ENCODE peak calls at places on chromosomes 11 and 22, in nine cellular contexts. S is uterus, P is ovary, H is sigmoid colon, Z is spleen, V is IMR-90, Q is prostate gland, U is HCT116, N is heart left ventricle. F is an unnamed sample.

GRCh38 chr11:44976576-44976975 is 25.9 kb upstream of the TP53I11 start:
- DNase-seq in S (no peak), P (no peak), H (no peak), Z (no peak), V (no peak), Q (no peak), U (no peak), N (no peak), F (no peak)

GRCh38 chr11:18700872-18701271 is 2.3 kb downstream of the TMEM86A start:
- DNase-seq in S (no peak), P (no peak), H (peak), Z (no peak), V (no peak), Q (no peak), U (no peak), N (no peak), F (no peak)

GRCh38 chr11:57781529-57781943 is 19.9 kb downstream of the CTNND1 start:
- DNase-seq in S (no peak), P (no peak), H (no peak), Z (no peak), V (peak), Q (peak), U (peak), N (no peak), F (no peak)

GRCh38 chr11:60765355-60765754 is 8.7 kb downstream of the MS4A15 start:
- DNase-seq in S (no peak), P (no peak), H (no peak), Z (peak), V (no peak), Q (no peak), U (no peak), N (no peak), F (no peak)

GRCh38 chr11:46356911-46357482 is 9.7 kb downstream of the DGKZ start:
- DNase-seq in S (no peak), P (no peak), H (no peak), Z (no peak), V (peak), Q (no peak), U (no peak), N (no peak), F (no peak)

GRCh38 chr22:23762866-23763578 is at the start of gene C22orf15:
- DNase-seq in S (no peak), P (no peak), H (no peak), Z (no peak), V (peak), Q (no peak), U (no peak), N (no peak), F (no peak)

GRCh38 chr11:16028406-16028805 is 327.9 kb downstream of the SOX6 start:
- DNase-seq in S (no peak), P (no peak), H (no peak), Z (no peak), V (peak), Q (no peak), U (no peak), N (no peak), F (no peak)

GRCh38 chr11:11580831-11581492 is 40.8 kb downstream of the GALNT18 start:
- DNase-seq in S (no peak), P (no peak), H (no peak), Z (no peak), V (no peak), Q (peak), U (no peak), N (no peak), F (no peak)

GRCh38 chr22:27900153-27900552 is 18.9 kb downstream of the PITPNB start:
- DNase-seq in S (no peak), P (no peak), H (no peak), Z (no peak), V (no peak), Q (no peak), U (no peak), N (no peak), F (no peak)

GRCh38 chr11:40306938-40307548 is 1152.4 kb downstream of the LRRC4C start:
- DNase-seq in S (no peak), P (no peak), H (no peak), Z (no peak), V (peak), Q (no peak), U (no peak), N (no peak), F (no peak)

GRCh38 chr11:107876141-107876540 is 17.6 kb upstream of the SLC35F2 start:
- DNase-seq in S (no peak), P (no peak), H (no peak), Z (no peak), V (no peak), Q (no peak), U (no peak), N (no peak), F (no peak)

GRCh38 chr22:37741312-37741795 is 44.5 kb downstream of the TRIOBP start:
- DNase-seq in S (peak), P (peak), H (peak), Z (no peak), V (peak), Q (no peak), U (no peak), N (peak), F (peak)

GRCh38 chr22:19679476-19680099 is 34.7 kb upstream of the SEPTIN5 start:
- DNase-seq in S (no peak), P (peak), H (peak), Z (peak), V (no peak), Q (no peak), U (no peak), N (peak), F (no peak)

GRCh38 chr11:90639687-90640086 is 416.8 kb upstream of the CHORDC1 start:
- DNase-seq in S (no peak), P (no peak), H (no peak), Z (no peak), V (no peak), Q (no peak), U (no peak), N (no peak), F (no peak)

GRCh38 chr22:36191106-36191836 is 10.3 kb downstream of the APOL4 start:
- DNase-seq in S (no peak), P (peak), H (peak), Z (no peak), V (peak), Q (no peak), U (no peak), N (peak), F (no peak)

GRCh38 chr11:535519-536454 is at the start of gene HRAS:
- DNase-seq in S (peak), P (peak), H (peak), Z (peak), V (peak), Q (peak), U (peak), N (peak), F (peak)

GRCh38 chr11:1929621-1930447 is 10.3 kb downstream of the TNNT3 start:
- DNase-seq in S (no peak), P (no peak), H (no peak), Z (no peak), V (no peak), Q (no peak), U (no peak), N (no peak), F (peak)

GRCh38 chr22:36160499-36160942 is at the start of gene APOL3:
- DNase-seq in S (peak), P (peak), H (peak), Z (peak), V (peak), Q (peak), U (no peak), N (peak), F (peak)

GRCh38 chr11:70400643-70401042 is 2.3 kb downstream of the CTTN start:
- DNase-seq in S (no peak), P (no peak), H (no peak), Z (no peak), V (no peak), Q (no peak), U (no peak), N (no peak), F (no peak)

GRCh38 chr11:38274031-38274430 is 1676.0 kb upstream of the RAG2 start:
- DNase-seq in S (no peak), P (no peak), H (no peak), Z (no peak), V (no peak), Q (no peak), U (no peak), N (no peak), F (no peak)

GRCh38 chr11:28146123-28146751 is 38.0 kb downstream of the METTL15 start:
- DNase-seq in S (no peak), P (no peak), H (no peak), Z (no peak), V (peak), Q (no peak), U (peak), N (no peak), F (no peak)

GRCh38 chr22:44305888-44306287 is 6.9 kb downstream of the SHISAL1 start:
- DNase-seq in S (peak), P (peak), H (peak), Z (no peak), V (no peak), Q (no peak), U (no peak), N (no peak), F (no peak)

GRCh38 chr11:128409476-128409875 is 177.9 kb downstream of the ETS1 start:
- DNase-seq in S (no peak), P (no peak), H (no peak), Z (no peak), V (peak), Q (no peak), U (no peak), N (no peak), F (no peak)

GRCh38 chr22:42280836-42281235 is 10.4 kb upstream of the TCF20 start:
- DNase-seq in S (no peak), P (no peak), H (peak), Z (peak), V (no peak), Q (no peak), U (no peak), N (no peak), F (no peak)

GRCh38 chr11:63761870-63762661 is 6.5 kb downstream of the ZFTA start:
- DNase-seq in S (peak), P (peak), H (peak), Z (no peak), V (no peak), Q (no peak), U (no peak), N (no peak), F (no peak)

GRCh38 chr11:120023120-120023519 is 114.8 kb downstream of the TRIM29 start:
- DNase-seq in S (no peak), P (no peak), H (no peak), Z (no peak), V (no peak), Q (no peak), U (no peak), N (no peak), F (no peak)

GRCh38 chr11:108093128-108093904 is 28.1 kb upstream of the ACAT1 start:
- DNase-seq in S (no peak), P (no peak), H (no peak), Z (no peak), V (peak), Q (peak), U (no peak), N (no peak), F (no peak)

GRCh38 chr22:18022851-18023250 is 1.5 kb downstream of the MICAL3 start:
- DNase-seq in S (no peak), P (no peak), H (no peak), Z (peak), V (no peak), Q (no peak), U (no peak), N (no peak), F (no peak)

GRCh38 chr11:121575250-121575962 is 122.6 kb upstream of the SORL1-AS1 start:
- DNase-seq in S (peak), P (peak), H (peak), Z (peak), V (peak), Q (no peak), U (no peak), N (peak), F (peak)

GRCh38 chr11:57251491-57252104 is 14.5 kb upstream of the APLNR start:
- DNase-seq in S (no peak), P (no peak), H (no peak), Z (no peak), V (peak), Q (no peak), U (no peak), N (no peak), F (peak)

DNA sequence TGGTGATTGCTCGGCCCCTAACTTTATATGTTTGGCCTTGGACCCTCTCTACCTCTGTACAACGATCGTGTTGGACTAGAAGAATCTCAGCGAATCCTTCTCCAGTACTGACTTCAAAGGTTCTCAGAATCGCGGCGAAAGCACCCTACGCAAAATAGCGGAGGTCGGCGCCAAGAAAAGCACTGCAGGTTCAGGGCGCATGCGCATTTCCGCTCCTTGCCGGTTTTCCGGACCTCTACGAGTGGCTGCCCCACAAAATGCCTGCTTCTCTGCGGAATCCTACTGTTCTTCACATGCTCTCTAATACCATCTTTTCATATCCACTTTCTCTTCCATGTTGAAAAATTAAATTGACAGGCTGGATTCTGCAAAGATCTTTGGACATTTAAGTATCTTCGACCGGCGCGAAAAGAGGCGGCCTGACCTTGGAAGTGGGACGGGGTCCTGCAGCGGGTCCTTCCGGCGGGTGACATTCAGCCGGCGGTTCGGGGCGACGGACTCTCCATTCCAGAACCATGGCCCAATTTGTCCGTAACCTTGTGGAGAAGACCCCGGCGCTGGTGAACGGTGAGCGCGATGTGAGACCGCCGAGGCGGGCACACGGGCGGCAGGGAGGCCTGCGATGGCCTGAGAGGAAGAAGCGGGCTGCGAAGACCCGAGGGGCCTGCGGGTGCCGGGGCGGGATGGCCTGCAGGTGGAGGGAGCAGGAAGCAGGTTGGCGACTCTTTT is at the start of gene ATP5MG:
- DNase-seq in S (peak), P (peak), H (peak), Z (peak), V (peak), Q (peak), U (peak), N (peak), F (peak)
- TF ChIP-seq POLR2A in S (no peak), P (peak), H (peak), Z (no peak), V (peak), Q (peak), U (peak), N (no peak), F (peak)

GRCh38 chr11:130369713-130370112 is 55.0 kb upstream of the ZBTB44 start:
- DNase-seq in S (no peak), P (no peak), H (no peak), Z (no peak), V (no peak), Q (no peak), U (no peak), N (no peak), F (no peak)

GRCh38 chr11:130371004-130371590 is 56.4 kb upstream of the ZBTB44 start:
- DNase-seq in S (no peak), P (no peak), H (no peak), Z (no peak), V (no peak), Q (no peak), U (no peak), N (no peak), F (no peak)

GRCh38 chr11:130369141-130369691 is 54.5 kb upstream of the ZBTB44 start:
- DNase-seq in S (no peak), P (no peak), H (no peak), Z (no peak), V (no peak), Q (no peak), U (no peak), N (no peak), F (no peak)
- TF ChIP-seq CTCF in S (no peak), P (no peak), H (no peak), Z (no peak), V (no peak), Q (no peak), U (no peak), N (no peak), F (no peak)

DNA sequence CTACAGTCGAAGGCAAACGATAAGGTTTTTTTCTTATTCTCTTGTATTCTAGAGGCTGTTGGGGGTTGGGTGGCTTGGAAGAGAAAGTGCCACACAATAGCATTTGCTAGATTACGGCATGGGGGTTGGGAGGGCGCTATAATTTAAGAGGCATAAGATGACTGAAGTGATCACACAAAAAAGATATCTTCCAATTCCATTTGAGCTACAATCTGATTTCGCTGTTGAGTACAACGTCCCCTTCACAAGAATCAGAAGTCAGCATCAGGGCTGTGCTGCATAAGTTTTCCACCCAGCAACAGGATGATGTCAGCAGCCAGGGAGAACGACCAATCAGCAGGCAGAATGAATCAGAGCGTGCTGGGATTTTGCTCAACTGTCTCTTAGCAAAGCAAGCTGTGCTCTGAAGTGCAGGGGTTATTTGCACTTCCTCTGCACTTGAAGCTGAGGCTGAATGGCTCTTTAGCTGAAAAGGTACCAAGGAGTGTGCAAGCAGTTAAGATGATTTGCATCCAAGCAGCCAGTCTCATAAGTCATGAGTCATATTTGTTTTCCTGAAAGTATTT is 23.2 kb upstream of the SESN3 start:
- DNase-seq in S (peak), P (peak), H (peak), Z (peak), V (peak), Q (peak), U (peak), N (peak), F (peak)
- TF ChIP-seq POLR2A in S (peak), P (no peak), H (no peak), Z (peak), V (no peak), Q (no peak), U (no peak), N (no peak), F (peak)

GRCh38 chr11:101034076-101034475 is 95.5 kb downstream of the PGR start:
- DNase-seq in S (peak), P (peak), H (peak), Z (no peak), V (no peak), Q (peak), U (no peak), N (peak), F (peak)
- TF ChIP-seq CTCF in S (no peak), P (no peak), H (no peak), Z (no peak), V (no peak), Q (no peak), U (no peak), N (no peak), F (no peak)

GRCh38 chr22:41106122-41106968 is 14.0 kb downstream of the EP300 start:
- DNase-seq in S (no peak), P (no peak), H (no peak), Z (no peak), V (peak), Q (no peak), U (no peak), N (no peak), F (no peak)

GRCh38 chr22:41116342-41116741 is 23.9 kb downstream of the EP300 start:
- DNase-seq in S (no peak), P (no peak), H (no peak), Z (no peak), V (no peak), Q (no peak), U (no peak), N (no peak), F (no peak)

DNA sequence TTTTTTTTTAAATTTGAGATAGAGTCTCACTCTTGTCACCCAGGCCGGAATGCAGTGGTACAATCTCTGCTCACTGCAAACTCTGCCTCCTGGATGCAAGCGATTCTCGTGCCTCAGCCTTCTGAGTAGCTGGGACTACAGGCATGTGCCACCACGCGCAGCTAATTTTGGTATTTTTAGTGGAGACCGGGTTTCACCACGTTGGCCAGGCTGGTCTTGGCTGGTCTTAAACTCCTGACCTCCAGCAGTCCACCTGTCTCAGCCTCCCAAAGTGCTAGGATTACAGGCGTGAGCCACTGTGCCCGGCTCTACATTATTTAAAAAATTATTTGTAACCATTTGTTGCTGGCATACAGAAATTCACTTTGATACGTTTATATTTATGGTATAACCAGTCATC is 18.6 kb downstream of the EP300 start:
- DNase-seq in S (no peak), P (no peak), H (no peak), Z (no peak), V (no peak), Q (no peak), U (no peak), N (no peak), F (no peak)
- TF ChIP-seq POLR2A in S (no peak), P (no peak), H (no peak), Z (no peak), V (no peak), Q (no peak), U (no peak), N (no peak), F (no peak)

GRCh38 chr11:83866655-83867054 is 580.5 kb upstream of the CCDC90B start:
- DNase-seq in S (no peak), P (no peak), H (no peak), Z (no peak), V (no peak), Q (no peak), U (no peak), N (no peak), F (no peak)
- TF ChIP-seq CTCF in S (no peak), P (no peak), H (no peak), Z (no peak), V (no peak), Q (no peak), U (no peak), N (no peak), F (no peak)

GRCh38 chr22:46148336-46148735 is 2.0 kb upstream of the PPARA start:
- DNase-seq in S (no peak), P (no peak), H (no peak), Z (no peak), V (no peak), Q (no peak), U (no peak), N (no peak), F (peak)

GRCh38 chr22:46149493-46149997 is 781 bp upstream of the PPARA start:
- DNase-seq in S (peak), P (peak), H (peak), Z (peak), V (no peak), Q (peak), U (no peak), N (peak), F (peak)

GRCh38 chr22:46148885-46149492 is 1.3 kb upstream of the PPARA start:
- DNase-seq in S (no peak), P (no peak), H (no peak), Z (no peak), V (no peak), Q (no peak), U (no peak), N (no peak), F (no peak)

GRCh38 chr22:46150615-46151423 is 493 bp downstream of the PPARA start:
- DNase-seq in S (no peak), P (peak), H (peak), Z (peak), V (no peak), Q (peak), U (no peak), N (peak), F (peak)

DNA sequence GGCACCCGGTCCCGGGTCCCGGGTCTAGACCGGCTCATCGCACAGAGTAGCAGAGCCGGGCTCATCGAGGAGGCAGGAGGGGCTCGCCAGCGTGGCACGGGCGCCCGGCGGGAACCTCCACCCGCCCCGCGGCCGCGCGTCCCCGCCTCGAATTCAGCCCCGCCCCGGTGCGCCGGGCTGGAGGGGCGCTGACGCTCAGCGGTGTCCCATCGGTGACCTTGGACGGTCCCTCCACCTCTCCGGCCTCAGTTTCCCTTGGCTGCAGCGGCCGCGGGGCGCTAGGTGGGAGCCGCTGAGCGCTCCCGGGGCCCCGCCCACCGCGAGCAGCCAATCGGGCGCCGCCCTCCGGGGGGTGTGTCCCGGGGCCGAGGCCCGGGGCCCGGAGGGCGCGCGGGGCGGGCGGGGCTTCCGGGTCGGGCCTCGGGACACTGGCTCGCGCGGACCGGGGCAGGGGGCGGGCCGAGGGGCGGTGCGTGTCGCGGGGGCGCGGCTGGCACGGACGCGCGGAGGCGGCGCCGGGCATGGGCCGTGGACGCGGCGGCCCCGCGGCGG is at the start of gene PPARA:
- DNase-seq in S (peak), P (peak), H (peak), Z (peak), V (peak), Q (peak), U (peak), N (peak), F (peak)
- TF ChIP-seq POLR2A in S (no peak), P (peak), H (no peak), Z (no peak), V (no peak), Q (peak), U (peak), N (peak), F (peak)

F was measured in right lobe of liver.